ENCODE peak calls at places on chromosomes 2 and 18, in seven cellular contexts. One of them, this sample, is unnamed.

GRCh38 chr2:43088148-43089073 is 138.0 kb downstream of the ZFP36L2 start:
- DNase-seq in HepG2: peak
- DNase-seq in heart left ventricle: no peak
- DNase-seq in CD8-positive, alpha-beta T cell: no peak
- DNase-seq in A549: no peak
- DNase-seq in ovary: peak
- DNase-seq in cardiac muscle cell: no peak
- DNase-seq in this sample: no peak

GRCh38 chr2:119338282-119338681 is 28.4 kb downstream of the C2orf76 start:
- DNase-seq in ovary: no peak
- DNase-seq in cardiac muscle cell: no peak
- DNase-seq in A549: no peak
- DNase-seq in CD8-positive, alpha-beta T cell: no peak
- DNase-seq in HepG2: no peak
- DNase-seq in heart left ventricle: no peak
- DNase-seq in this sample: no peak

GRCh38 chr2:188979119-188979729 is 5.1 kb downstream of the COL3A1 start:
- DNase-seq in CD8-positive, alpha-beta T cell: no peak
- DNase-seq in heart left ventricle: no peak
- DNase-seq in ovary: no peak
- DNase-seq in A549: no peak
- DNase-seq in HepG2: no peak
- DNase-seq in cardiac muscle cell: peak
- DNase-seq in this sample: no peak

GRCh38 chr18:73908323-73908722 is 239.3 kb downstream of the FBXO15 start:
- DNase-seq in HepG2: no peak
- DNase-seq in A549: no peak
- DNase-seq in ovary: no peak
- DNase-seq in CD8-positive, alpha-beta T cell: no peak
- DNase-seq in cardiac muscle cell: peak
- DNase-seq in heart left ventricle: no peak
- DNase-seq in this sample: no peak

GRCh38 chr2:79935771-79936657 is 368.5 kb downstream of the LRRTM1 start:
- DNase-seq in CD8-positive, alpha-beta T cell: no peak
- DNase-seq in ovary: no peak
- DNase-seq in HepG2: peak
- DNase-seq in cardiac muscle cell: peak
- DNase-seq in A549: peak
- DNase-seq in heart left ventricle: peak
- DNase-seq in this sample: peak

GRCh38 chr2:179440642-179441251 is 176.1 kb upstream of the SESTD1 start:
- DNase-seq in HepG2: peak
- DNase-seq in CD8-positive, alpha-beta T cell: no peak
- DNase-seq in cardiac muscle cell: peak
- DNase-seq in A549: no peak
- DNase-seq in ovary: no peak
- DNase-seq in heart left ventricle: no peak
- DNase-seq in this sample: no peak

GRCh38 chr2:65175894-65176527 is 46.1 kb upstream of the RAB1A start:
- DNase-seq in heart left ventricle: no peak
- DNase-seq in HepG2: no peak
- DNase-seq in ovary: no peak
- DNase-seq in cardiac muscle cell: no peak
- DNase-seq in A549: no peak
- DNase-seq in CD8-positive, alpha-beta T cell: no peak
- DNase-seq in this sample: no peak

GRCh38 chr2:108436976-108437375 is 12.0 kb upstream of the GCC2 start:
- DNase-seq in HepG2: no peak
- DNase-seq in heart left ventricle: no peak
- DNase-seq in cardiac muscle cell: no peak
- DNase-seq in ovary: no peak
- DNase-seq in A549: no peak
- DNase-seq in CD8-positive, alpha-beta T cell: no peak
- DNase-seq in this sample: no peak

GRCh38 chr18:10270160-10270571 is 184.3 kb upstream of the APCDD1 start:
- DNase-seq in ovary: peak
- DNase-seq in heart left ventricle: peak
- DNase-seq in HepG2: peak
- DNase-seq in A549: no peak
- DNase-seq in CD8-positive, alpha-beta T cell: no peak
- DNase-seq in cardiac muscle cell: peak
- DNase-seq in this sample: no peak

GRCh38 chr2:228600265-228600664 is 418.8 kb upstream of the SPHKAP start:
- DNase-seq in cardiac muscle cell: peak
- DNase-seq in CD8-positive, alpha-beta T cell: no peak
- DNase-seq in ovary: no peak
- DNase-seq in A549: no peak
- DNase-seq in heart left ventricle: no peak
- DNase-seq in HepG2: no peak
- DNase-seq in this sample: no peak

GRCh38 chr2:97011977-97012569 is 25.7 kb upstream of the FAM178B start:
- DNase-seq in heart left ventricle: no peak
- DNase-seq in cardiac muscle cell: peak
- DNase-seq in A549: peak
- DNase-seq in HepG2: peak
- DNase-seq in CD8-positive, alpha-beta T cell: peak
- DNase-seq in ovary: no peak
- DNase-seq in this sample: no peak

GRCh38 chr2:96954490-96954846 is 31.9 kb downstream of the FAM178B start:
- DNase-seq in CD8-positive, alpha-beta T cell: no peak
- DNase-seq in cardiac muscle cell: peak
- DNase-seq in ovary: no peak
- DNase-seq in heart left ventricle: no peak
- DNase-seq in HepG2: no peak
- DNase-seq in A549: no peak
- DNase-seq in this sample: no peak

GRCh38 chr2:68772109-68772508 is 37.5 kb downstream of the ARHGAP25 start:
- DNase-seq in A549: no peak
- DNase-seq in ovary: no peak
- DNase-seq in CD8-positive, alpha-beta T cell: no peak
- DNase-seq in cardiac muscle cell: no peak
- DNase-seq in heart left ventricle: no peak
- DNase-seq in HepG2: no peak
- DNase-seq in this sample: no peak

GRCh38 chr2:96146151-96146880 is 1.1 kb upstream of the DUSP2 start:
- DNase-seq in CD8-positive, alpha-beta T cell: peak
- DNase-seq in A549: no peak
- DNase-seq in HepG2: no peak
- DNase-seq in ovary: peak
- DNase-seq in heart left ventricle: peak
- DNase-seq in cardiac muscle cell: peak
- DNase-seq in this sample: no peak

GRCh38 chr18:49303376-49303775 is 157.1 kb downstream of the DYM start:
- DNase-seq in ovary: no peak
- DNase-seq in cardiac muscle cell: no peak
- DNase-seq in A549: no peak
- DNase-seq in heart left ventricle: no peak
- DNase-seq in CD8-positive, alpha-beta T cell: no peak
- DNase-seq in HepG2: no peak
- DNase-seq in this sample: no peak

GRCh38 chr2:174597347-174598047 is at the start of gene WIPF1:
- DNase-seq in cardiac muscle cell: peak
- DNase-seq in A549: no peak
- DNase-seq in heart left ventricle: peak
- DNase-seq in CD8-positive, alpha-beta T cell: peak
- DNase-seq in ovary: no peak
- DNase-seq in HepG2: no peak
- DNase-seq in this sample: no peak

GRCh38 chr2:47313728-47314127 is 89.2 kb upstream of the MSH2 start:
- DNase-seq in heart left ventricle: no peak
- DNase-seq in ovary: no peak
- DNase-seq in HepG2: no peak
- DNase-seq in CD8-positive, alpha-beta T cell: no peak
- DNase-seq in A549: no peak
- DNase-seq in cardiac muscle cell: no peak
- DNase-seq in this sample: no peak

GRCh38 chr2:160075171-160075570 is 12.8 kb upstream of the PLA2R1 start:
- DNase-seq in ovary: no peak
- DNase-seq in cardiac muscle cell: peak
- DNase-seq in CD8-positive, alpha-beta T cell: no peak
- DNase-seq in heart left ventricle: no peak
- DNase-seq in A549: no peak
- DNase-seq in HepG2: no peak
- DNase-seq in this sample: no peak

GRCh38 chr2:231380307-231380706 is 15.2 kb upstream of the B3GNT7 start:
- DNase-seq in CD8-positive, alpha-beta T cell: no peak
- DNase-seq in ovary: no peak
- DNase-seq in cardiac muscle cell: no peak
- DNase-seq in HepG2: no peak
- DNase-seq in heart left ventricle: no peak
- DNase-seq in A549: no peak
- DNase-seq in this sample: no peak
- H3K27ac ChIP-seq in CD8-positive, alpha-beta T cell: no peak
- H3K27ac ChIP-seq in ovary: no peak
- H3K27ac ChIP-seq in cardiac muscle cell: no peak
- H3K27ac ChIP-seq in HepG2: no peak
- H3K27ac ChIP-seq in heart left ventricle: no peak
- H3K27ac ChIP-seq in A549: no peak
- H3K27ac ChIP-seq in this sample: no peak

GRCh38 chr18:54528942-54529376 is 62.1 kb upstream of the DYNAP start:
- DNase-seq in cardiac muscle cell: no peak
- DNase-seq in A549: no peak
- DNase-seq in HepG2: no peak
- DNase-seq in CD8-positive, alpha-beta T cell: no peak
- DNase-seq in ovary: no peak
- DNase-seq in heart left ventricle: no peak
- DNase-seq in this sample: no peak
- H3K27ac ChIP-seq in cardiac muscle cell: no peak
- H3K27ac ChIP-seq in A549: no peak
- H3K27ac ChIP-seq in HepG2: no peak
- H3K27ac ChIP-seq in CD8-positive, alpha-beta T cell: no peak
- H3K27ac ChIP-seq in ovary: no peak
- H3K27ac ChIP-seq in heart left ventricle: no peak
- H3K27ac ChIP-seq in this sample: no peak

DNA sequence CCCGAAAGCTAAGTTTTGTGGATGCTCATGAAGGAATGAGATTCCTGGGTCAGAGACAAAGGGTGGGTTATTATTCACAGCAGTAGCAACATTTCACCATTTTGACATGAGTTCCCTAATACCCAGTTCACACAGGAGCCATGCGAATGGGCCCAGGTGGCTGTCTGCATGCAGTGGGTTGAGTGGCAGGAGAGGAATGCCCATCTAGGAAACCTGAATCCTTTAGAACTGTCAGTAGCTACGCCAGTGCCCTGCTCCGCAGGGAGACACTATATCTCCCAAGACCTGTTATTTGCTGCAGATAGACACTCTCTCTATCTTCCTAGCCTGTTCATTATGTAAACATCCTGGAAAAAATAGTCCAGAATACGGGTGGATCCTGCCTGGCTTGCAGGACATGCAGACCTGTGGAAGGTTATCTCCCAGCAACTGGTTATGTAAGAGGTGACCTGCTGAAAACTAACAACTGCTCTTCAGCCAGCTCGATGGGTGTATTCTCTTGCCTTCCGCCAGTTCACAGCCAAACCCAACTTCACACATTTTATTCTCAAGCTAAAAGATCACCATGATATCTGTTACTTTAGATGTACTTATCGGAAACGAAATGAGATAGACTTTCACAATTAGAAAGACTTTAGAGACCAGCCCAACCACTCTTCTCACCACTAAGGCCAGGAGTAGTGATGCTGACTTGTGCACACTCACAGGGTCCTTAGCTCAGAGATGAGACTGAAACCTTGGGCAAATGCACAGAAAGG is 59.1 kb downstream of the MBP start:
- DNase-seq in cardiac muscle cell: no peak
- DNase-seq in heart left ventricle: no peak
- DNase-seq in ovary: no peak
- DNase-seq in CD8-positive, alpha-beta T cell: no peak
- DNase-seq in A549: no peak
- DNase-seq in HepG2: no peak
- DNase-seq in this sample: no peak
- H3K27ac ChIP-seq in cardiac muscle cell: no peak
- H3K27ac ChIP-seq in heart left ventricle: no peak
- H3K27ac ChIP-seq in ovary: no peak
- H3K27ac ChIP-seq in CD8-positive, alpha-beta T cell: peak
- H3K27ac ChIP-seq in A549: peak
- H3K27ac ChIP-seq in HepG2: no peak
- H3K27ac ChIP-seq in this sample: no peak

DNA sequence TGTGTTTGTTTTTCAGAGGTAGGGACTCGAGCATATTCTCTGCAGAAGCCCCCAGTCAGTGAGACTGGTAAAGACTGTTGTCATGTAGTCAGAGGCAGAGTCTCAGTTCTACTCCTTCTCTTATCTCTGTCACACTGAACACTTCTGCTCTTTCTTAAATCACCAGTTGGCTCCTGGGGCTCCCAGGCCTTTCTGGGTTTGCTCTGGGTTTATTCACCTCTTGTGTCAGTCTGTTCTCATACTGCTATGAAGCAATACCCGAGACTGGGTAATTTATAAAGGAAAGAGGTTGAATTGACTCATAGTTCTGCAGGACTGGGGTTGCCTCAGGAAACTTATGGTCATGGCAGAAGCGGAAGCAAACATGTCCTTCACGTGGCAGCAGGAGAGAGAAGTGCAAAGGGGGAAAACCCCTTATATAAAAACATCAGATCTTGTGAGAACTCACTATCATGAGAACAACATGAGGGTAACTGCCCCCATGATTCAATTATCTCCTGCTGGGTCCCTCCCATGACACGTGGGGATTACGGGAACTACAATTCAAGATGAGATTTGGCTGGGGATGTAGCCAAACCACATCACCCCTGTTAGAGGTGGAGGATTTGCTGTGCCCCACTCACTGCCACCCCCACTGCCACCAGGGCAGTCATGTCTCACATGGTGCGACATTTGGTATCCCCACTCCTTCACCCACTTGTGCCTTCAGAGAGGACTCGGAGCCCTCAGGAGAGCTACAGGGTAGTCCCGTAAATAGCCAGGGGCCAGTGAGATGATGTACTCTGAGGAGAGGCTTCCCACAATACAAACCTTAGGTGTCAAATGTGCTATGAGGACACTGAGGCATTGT is 35.9 kb downstream of the CDC42EP3 start:
- DNase-seq in A549: no peak
- DNase-seq in CD8-positive, alpha-beta T cell: peak
- DNase-seq in HepG2: no peak
- DNase-seq in ovary: no peak
- DNase-seq in heart left ventricle: no peak
- DNase-seq in cardiac muscle cell: peak
- DNase-seq in this sample: peak
- H3K27ac ChIP-seq in A549: no peak
- H3K27ac ChIP-seq in CD8-positive, alpha-beta T cell: peak
- H3K27ac ChIP-seq in HepG2: no peak
- H3K27ac ChIP-seq in ovary: no peak
- H3K27ac ChIP-seq in heart left ventricle: no peak
- H3K27ac ChIP-seq in cardiac muscle cell: no peak
- H3K27ac ChIP-seq in this sample: peak

DNA sequence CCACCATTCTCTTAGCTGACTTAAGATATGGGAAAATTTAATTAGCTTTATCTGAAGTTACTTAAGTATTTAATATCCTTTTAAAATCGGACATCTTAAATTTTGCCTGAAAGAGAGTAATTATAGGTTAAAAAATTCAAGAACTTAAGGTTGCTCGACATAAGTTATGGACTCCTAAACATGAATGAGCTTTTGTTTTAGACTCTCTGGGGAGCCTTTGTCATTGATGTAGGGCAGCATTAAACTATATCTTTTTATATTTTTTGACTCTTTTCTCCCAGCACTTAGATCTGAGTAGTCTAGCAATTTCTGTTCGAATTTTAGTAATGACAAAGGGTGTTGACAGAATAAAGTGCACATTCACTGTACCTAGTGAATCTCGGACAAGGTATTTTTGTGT is 4.7 kb downstream of the PHLPP1 start:
- DNase-seq in HepG2: no peak
- DNase-seq in ovary: no peak
- DNase-seq in A549: no peak
- DNase-seq in cardiac muscle cell: no peak
- DNase-seq in CD8-positive, alpha-beta T cell: no peak
- DNase-seq in heart left ventricle: no peak
- DNase-seq in this sample: no peak
- H3K27ac ChIP-seq in HepG2: peak
- H3K27ac ChIP-seq in ovary: no peak
- H3K27ac ChIP-seq in A549: no peak
- H3K27ac ChIP-seq in cardiac muscle cell: no peak
- H3K27ac ChIP-seq in CD8-positive, alpha-beta T cell: no peak
- H3K27ac ChIP-seq in heart left ventricle: no peak
- H3K27ac ChIP-seq in this sample: no peak